ENCODE peak calls at places on chromosomes 7 and 10, in ten cellular contexts. Q is breast epithelium, C is Panc1, N is spleen, A is K562, R is H1, G is esophagus muscularis mucosa, S is transverse colon, T is sigmoid colon, L is GM12891. E is an unnamed sample.

GRCh38 chr7:151426486-151426905 is 13.4 kb downstream of the CRYGN start:
- DNase-seq in S (peak), T (peak), G (no peak), A (no peak), Q (peak), R (no peak), N (peak), C (no peak), L (no peak), E (no peak)

GRCh38 chr7:6228865-6229264 is 43.6 kb downstream of the CYTH3 start:
- DNase-seq in S (no peak), G (no peak), Q (no peak), A (peak), C (no peak), R (no peak), L (peak), N (no peak), T (no peak), E (no peak)

GRCh38 chr7:129089521-129090212 is 34.8 kb upstream of the TNPO3 start:
- DNase-seq in L (no peak), G (no peak), C (no peak), T (no peak), S (no peak), A (no peak), R (no peak), N (no peak), Q (no peak), E (no peak)

GRCh38 chr10:65348637-65349036 is 1577.2 kb upstream of the LRRTM3 start:
- DNase-seq in T (no peak), R (no peak), Q (no peak), N (no peak), A (no peak), L (no peak), C (no peak), G (no peak), S (no peak), E (no peak)

GRCh38 chr7:101151908-101152651 is 2.2 kb upstream of the AP1S1 start:
- DNase-seq in G (no peak), R (no peak), C (no peak), T (no peak), L (no peak), S (no peak), Q (no peak), N (no peak), A (no peak), E (no peak)

GRCh38 chr10:9670911-9671310 is 1346.8 kb upstream of the CELF2 start:
- DNase-seq in C (no peak), G (no peak), L (no peak), R (no peak), T (no peak), Q (no peak), A (no peak), S (no peak), N (no peak), E (no peak)

GRCh38 chr7:96407427-96407826 is 85.5 kb upstream of the SLC25A13 start:
- DNase-seq in L (no peak), N (no peak), R (no peak), S (no peak), T (no peak), C (no peak), G (no peak), A (no peak), Q (no peak), E (no peak)

GRCh38 chr7:43768201-43768893 is 9.9 kb downstream of the BLVRA start:
- DNase-seq in L (no peak), T (no peak), Q (no peak), R (no peak), N (no peak), A (no peak), S (no peak), G (no peak), C (no peak), E (no peak)

GRCh38 chr7:105885386-105886111 is 9.2 kb upstream of the ATXN7L1 start:
- DNase-seq in L (no peak), A (no peak), Q (no peak), C (no peak), R (no peak), N (peak), T (no peak), S (peak), G (no peak), E (no peak)

GRCh38 chr7:1669486-1669951 is 558 bp upstream of the ELFN1 start:
- DNase-seq in T (peak), G (no peak), A (peak), S (no peak), L (no peak), Q (no peak), C (no peak), R (no peak), N (peak), E (no peak)

GRCh38 chr10:96366508-96366907 is 7.7 kb upstream of the OPALIN start:
- DNase-seq in S (no peak), G (no peak), N (no peak), L (no peak), Q (no peak), R (no peak), C (no peak), A (no peak), T (no peak), E (no peak)

GRCh38 chr10:95260397-95260881 is 30.4 kb downstream of the PDLIM1 start:
- DNase-seq in L (no peak), A (no peak), G (peak), T (no peak), Q (no peak), R (no peak), S (no peak), N (no peak), C (peak), E (no peak)

GRCh38 chr7:108384721-108385483 is 71.3 kb downstream of the NRCAM start:
- DNase-seq in S (no peak), A (peak), L (no peak), T (no peak), C (no peak), N (no peak), G (no peak), Q (no peak), R (no peak), E (no peak)

GRCh38 chr10:680146-680545 is 9.3 kb downstream of the DIP2C start:
- DNase-seq in L (no peak), G (peak), S (no peak), N (no peak), A (no peak), Q (no peak), C (no peak), R (no peak), T (no peak), E (no peak)

GRCh38 chr10:69337312-69338132 is 59.2 kb downstream of the HK1 start:
- DNase-seq in N (no peak), R (no peak), Q (no peak), L (no peak), G (no peak), T (no peak), C (no peak), A (no peak), S (no peak), E (no peak)

GRCh38 chr10:5047912-5048628 is 44.4 kb upstream of the AKR1C2 start:
- DNase-seq in N (no peak), S (no peak), G (no peak), Q (no peak), T (no peak), C (no peak), L (no peak), R (no peak), A (no peak), E (no peak)

GRCh38 chr10:111873041-111873440 is 310.5 kb downstream of the GPAM start:
- DNase-seq in C (no peak), G (peak), A (no peak), R (no peak), N (no peak), S (no peak), T (no peak), L (no peak), Q (no peak), E (no peak)

GRCh38 chr7:127976722-127977121 is 54.5 kb downstream of the LRRC4 start:
- DNase-seq in N (no peak), G (no peak), Q (no peak), C (no peak), L (no peak), R (no peak), T (no peak), S (no peak), A (no peak), E (no peak)

GRCh38 chr7:105791926-105792325 is 84.5 kb downstream of the ATXN7L1 start:
- DNase-seq in N (no peak), T (no peak), C (no peak), L (no peak), S (no peak), Q (no peak), G (no peak), A (no peak), R (no peak), E (no peak)

GRCh38 chr10:61869772-61870520 is 31.6 kb upstream of the ARID5B start:
- DNase-seq in Q (no peak), A (no peak), G (no peak), L (no peak), C (no peak), T (no peak), S (no peak), R (no peak), N (no peak), E (no peak)

GRCh38 chr10:32340596-32341180 is 6.3 kb downstream of the EPC1 start:
- DNase-seq in A (no peak), T (no peak), G (no peak), L (no peak), Q (no peak), S (no peak), R (no peak), N (no peak), C (no peak), E (no peak)

GRCh38 chr10:105239311-105240215 is 598.5 kb downstream of the SORCS3 start:
- DNase-seq in S (no peak), G (peak), R (no peak), Q (no peak), C (no peak), L (no peak), T (no peak), A (no peak), N (no peak), E (no peak)

GRCh38 chr7:104179178-104179577 is 28.6 kb downstream of the ORC5 start:
- DNase-seq in L (no peak), T (no peak), A (no peak), N (no peak), R (no peak), S (no peak), Q (no peak), C (no peak), G (no peak), E (no peak)

GRCh38 chr10:34996843-34997242 is 93.3 kb downstream of the CUL2 start:
- DNase-seq in Q (no peak), N (no peak), T (no peak), C (no peak), S (peak), A (no peak), L (no peak), G (no peak), R (no peak), E (no peak)

GRCh38 chr7:25662881-25663588 is 434.7 kb upstream of the NPVF start:
- DNase-seq in N (no peak), C (no peak), R (no peak), Q (peak), G (no peak), T (peak), L (no peak), A (no peak), S (peak), E (no peak)
- TF ChIP-seq POLR2AphosphoS5 in N (no peak), C (no peak), R (no peak), Q (no peak), G (peak), T (peak), L (no peak), A (no peak), S (no peak), E (no peak)

DNA sequence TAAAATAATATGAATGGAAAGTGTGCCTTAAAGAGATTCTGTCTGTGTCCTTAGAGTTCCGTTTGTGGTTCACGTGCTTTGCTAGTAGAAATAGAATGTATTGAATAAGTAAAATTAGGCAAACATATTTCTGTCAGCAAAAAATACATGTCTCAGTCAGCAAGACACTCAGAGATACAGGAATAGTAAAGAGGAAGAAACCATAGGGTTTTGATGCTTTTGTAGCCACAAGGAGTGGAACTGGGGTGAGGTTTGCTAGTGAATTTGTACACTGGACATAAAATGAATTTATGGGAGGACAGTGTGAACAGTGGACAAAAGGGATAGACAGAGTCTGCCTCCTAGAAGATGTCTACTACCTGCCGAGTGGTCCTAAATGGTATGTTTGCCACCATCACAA is 289.2 kb upstream of the NRP1 start:
- DNase-seq in R (no peak), L (no peak), C (no peak), A (no peak), T (no peak), N (no peak), G (no peak), S (no peak), Q (no peak), E (no peak)
- TF ChIP-seq POLR2AphosphoS5 in R (no peak), L (no peak), C (no peak), A (no peak), T (no peak), N (no peak), G (no peak), S (no peak), Q (no peak), E (no peak)

DNA sequence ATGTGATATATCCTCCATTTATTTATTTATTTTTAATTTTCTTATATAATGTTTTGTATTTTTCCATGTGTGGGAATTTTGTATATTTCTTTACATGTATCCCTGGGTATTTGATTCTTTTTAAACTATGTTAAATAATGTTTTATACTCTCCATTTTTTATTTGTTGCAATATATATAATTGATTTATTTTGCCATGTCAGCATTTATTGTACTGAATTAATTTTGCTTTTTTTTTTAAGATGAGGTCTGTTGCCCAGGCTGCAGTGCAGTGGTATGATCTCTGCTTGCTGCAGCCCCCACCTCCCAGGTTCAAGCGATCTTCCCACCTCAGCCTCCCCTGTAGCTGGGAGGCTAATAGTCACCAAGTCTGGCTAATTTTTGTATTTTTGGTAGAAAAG is 187.4 kb downstream of the CDC14C start:
- DNase-seq in C (no peak), L (no peak), G (no peak), T (no peak), A (no peak), S (no peak), R (no peak), Q (no peak), N (no peak), E (no peak)
- TF ChIP-seq POLR2AphosphoS5 in C (no peak), L (no peak), G (no peak), T (no peak), A (no peak), S (no peak), R (no peak), Q (no peak), N (no peak), E (no peak)

DNA sequence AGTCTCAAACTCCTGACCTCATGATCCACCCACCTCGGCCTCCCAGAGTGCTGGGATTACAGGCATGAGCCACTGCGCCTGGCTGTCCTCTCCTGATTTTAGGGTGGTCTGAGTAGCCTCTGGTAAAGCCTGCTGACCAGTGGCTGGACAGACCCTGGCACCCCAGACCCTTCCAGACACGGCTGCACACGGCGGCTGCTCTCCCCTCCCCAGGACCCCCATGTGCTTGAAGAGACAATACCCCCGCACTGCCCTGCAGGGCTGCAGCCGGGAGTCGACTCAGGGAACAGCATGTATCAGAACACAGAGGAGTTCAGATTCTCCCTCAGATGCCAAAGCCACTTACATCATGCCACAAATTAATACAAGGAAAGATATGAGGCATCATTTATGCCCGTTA is 58.3 kb upstream of the CFAP46 start:
- DNase-seq in G (no peak), T (no peak), A (no peak), R (no peak), L (no peak), Q (no peak), N (no peak), C (no peak), S (no peak), E (no peak)
- TF ChIP-seq POLR2AphosphoS5 in G (no peak), T (no peak), A (no peak), R (no peak), L (no peak), Q (no peak), N (no peak), C (no peak), S (no peak), E (no peak)